ENCODE peak calls at places on chromosomes 12 and 14, in six cellular contexts. P, M, I, G, B and E are unnamed samples.

GRCh38 chr12:47124451-47124850 is 44.7 kb upstream of the AMIGO2 start:
- DNase-seq in M (peak; percentile 74), G (peak; percentile 79), I (peak; percentile 26), P (no peak), B (no peak), E (no peak)

GRCh38 chr14:61358812-61359211 is 37.4 kb downstream of the PRKCH start:
- DNase-seq in P (no peak), M (no peak), G (no peak), B (no peak), I (no peak), E (no peak)

GRCh38 chr14:87312138-87312537 is 680.8 kb downstream of the GALC start:
- DNase-seq in P (no peak), I (no peak), M (no peak), B (no peak), G (no peak), E (no peak)

GRCh38 chr14:95156153-95156764 is 1.1 kb downstream of the DICER1 start:
- DNase-seq in P (no peak), I (peak; percentile 36), M (peak; percentile 24), B (peak; percentile 24), G (peak; percentile 15), E (peak; percentile 17)

GRCh38 chr14:36655571-36655962 is 6.1 kb upstream of the PAX9 start:
- DNase-seq in G (no peak), B (no peak), I (no peak), M (no peak), P (no peak), E (no peak)

GRCh38 chr14:60845523-60845922 is 111.0 kb downstream of the MNAT1 start:
- DNase-seq in B (peak; percentile 43), I (no peak), G (no peak), P (no peak), M (no peak), E (no peak)

GRCh38 chr12:121705514-121705913 is 7.0 kb upstream of the TMEM120B start:
- DNase-seq in G (no peak), M (no peak), P (no peak), B (no peak), I (no peak), E (no peak)

GRCh38 chr12:100864366-100864765 is 69.8 kb downstream of the ANO4 start:
- DNase-seq in I (no peak), P (no peak), M (no peak), B (no peak), G (no peak), E (no peak)

GRCh38 chr12:48744251-48745008 is 27.9 kb upstream of the CCNT1 start:
- DNase-seq in G (no peak), P (no peak), B (no peak), I (peak; percentile 55), M (no peak), E (no peak)

DNA sequence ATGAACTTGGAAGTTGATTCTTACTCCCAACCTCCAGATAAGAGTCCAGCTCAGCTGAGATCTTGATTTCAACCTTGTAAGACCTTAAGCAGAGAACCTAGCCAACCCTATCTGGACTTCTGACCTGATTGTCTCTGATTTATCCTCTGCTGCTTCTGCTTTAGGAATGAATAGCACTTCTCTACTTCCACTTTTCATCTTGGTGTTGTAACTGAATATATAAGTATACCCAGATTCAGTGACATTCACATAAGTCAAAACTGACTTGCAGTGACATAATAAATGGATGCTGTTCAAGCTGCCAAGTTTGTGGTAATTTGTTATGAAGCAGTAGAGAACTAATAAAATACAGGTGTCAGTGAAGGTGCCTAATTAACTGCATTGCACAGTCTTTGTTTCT is 33.6 kb downstream of the RAD51B start:
- DNase-seq in P (no peak), I (no peak), M (no peak), G (peak; percentile 11), B (peak; percentile 5), E (no peak)
- TF ChIP-seq CTCF in P (no peak), I (no peak), M (no peak), G (no peak), B (no peak), E (no peak)

GRCh38 chr14:104214819-104215218 is 76.4 kb downstream of the KIF26A start:
- DNase-seq in G (no peak), P (no peak), I (no peak), M (no peak), B (no peak), E (no peak)

GRCh38 chr14:104214411-104214810 is 76.0 kb downstream of the KIF26A start:
- DNase-seq in P (no peak), B (no peak), I (no peak), M (no peak), G (no peak), E (no peak)

GRCh38 chr14:104215706-104216334 is 77.4 kb downstream of the KIF26A start:
- DNase-seq in B (no peak), G (no peak), I (no peak), P (no peak), M (no peak), E (no peak)

GRCh38 chr14:104217486-104218360 is 79.3 kb downstream of the KIF26A start:
- DNase-seq in I (no peak), M (no peak), G (no peak), P (no peak), B (no peak), E (no peak)

GRCh38 chr14:104216457-104216856 is 78.1 kb downstream of the KIF26A start:
- DNase-seq in M (no peak), B (no peak), I (no peak), G (no peak), P (no peak), E (no peak)
- TF ChIP-seq CTCF in M (no peak), B (no peak), I (no peak), G (no peak), P (no peak), E (no peak)

DNA sequence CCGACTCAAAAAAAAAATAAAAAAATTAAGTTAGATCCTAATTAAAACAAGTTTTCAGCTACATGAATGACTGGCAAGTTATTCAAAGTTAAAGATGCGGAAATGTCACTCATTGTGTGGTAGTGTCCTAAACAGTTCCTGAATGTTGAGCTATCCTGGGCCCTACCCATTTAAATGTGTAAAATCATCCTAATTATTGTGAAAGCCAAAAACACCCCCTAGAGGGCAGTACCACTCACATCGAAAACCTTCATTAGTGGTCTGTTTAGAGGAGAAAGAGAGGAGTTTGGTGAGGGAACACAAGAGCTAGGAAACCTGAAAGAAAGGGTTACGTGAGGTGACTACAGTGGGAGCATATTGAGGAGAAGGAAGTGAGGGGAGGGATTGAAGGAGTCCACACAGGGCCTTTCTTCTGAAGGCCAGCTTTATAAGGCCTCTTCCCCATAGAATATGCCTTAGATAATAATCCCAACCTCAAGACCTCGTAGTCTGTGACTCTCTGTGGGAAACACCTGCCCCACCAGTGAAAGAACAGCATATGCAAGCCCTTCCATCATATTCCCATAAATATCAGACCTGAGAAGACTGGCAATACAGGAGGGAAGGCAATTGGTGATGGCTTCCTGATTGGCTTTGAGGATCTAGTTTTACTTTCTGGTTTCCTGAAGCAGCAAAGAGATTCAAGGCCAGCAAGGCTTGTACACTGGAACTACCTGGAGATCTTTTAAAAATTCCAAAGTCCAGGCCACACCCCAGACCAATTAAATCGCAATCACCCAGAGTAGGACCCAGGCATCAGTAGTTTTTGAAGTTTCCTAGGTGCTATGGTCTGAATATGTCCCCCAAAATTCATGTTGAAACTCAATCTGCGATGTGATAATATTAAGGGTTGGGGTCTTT is 2.7 kb upstream of the TEP1 start:
- DNase-seq in M (peak; percentile 75), G (peak; percentile 58), P (peak; percentile 29), B (peak; percentile 79), I (peak; percentile 68), E (peak; percentile 17)
- TF ChIP-seq CTCF in M (peak; percentile 72), G (peak; percentile 80), P (peak; percentile 73), B (peak; percentile 66), I (peak; percentile 49), E (peak; percentile 49)

DNA sequence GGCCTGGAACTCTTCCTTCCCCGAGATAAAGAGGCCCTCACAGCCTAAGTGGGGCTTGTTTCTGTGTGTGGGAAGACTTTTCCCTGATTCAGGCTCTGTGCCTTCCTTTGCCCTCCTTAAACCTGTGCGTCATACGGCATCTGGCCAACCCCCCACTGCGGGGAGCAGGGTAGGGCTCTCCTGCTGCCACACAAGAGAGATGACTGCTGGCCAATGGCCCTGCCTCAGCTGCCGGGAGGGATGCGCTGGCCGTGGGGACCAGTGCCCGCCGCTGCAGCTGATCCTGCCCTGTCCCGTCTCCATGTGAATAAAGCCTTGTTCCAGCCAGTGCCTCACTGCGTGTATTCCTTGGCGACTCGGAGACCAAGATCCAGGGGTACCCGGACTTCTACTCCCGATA is 42.5 kb upstream of the BEGAIN start:
- DNase-seq in P (peak; percentile 60), I (peak; percentile 73), B (no peak), M (no peak), G (no peak), E (no peak)
- TF ChIP-seq CTCF in P (no peak), I (no peak), B (no peak), M (no peak), G (no peak), E (no peak)

GRCh38 chr14:92560106-92560865 is 46.7 kb downstream of the RIN3 start:
- DNase-seq in M (no peak), B (no peak), G (no peak), P (no peak), I (no peak), E (no peak)

GRCh38 chr14:92556863-92557543 is 43.4 kb downstream of the RIN3 start:
- DNase-seq in G (no peak), I (no peak), P (no peak), B (no peak), M (no peak), E (no peak)

GRCh38 chr14:92557544-92557912 is 43.9 kb downstream of the RIN3 start:
- DNase-seq in P (no peak), M (no peak), G (no peak), B (no peak), I (no peak), E (no peak)

GRCh38 chr14:92558319-92558718 is 44.7 kb downstream of the RIN3 start:
- DNase-seq in B (peak; percentile 54), I (no peak), M (no peak), G (no peak), P (no peak), E (no peak)

GRCh38 chr14:92559486-92559885 is 45.9 kb downstream of the RIN3 start:
- DNase-seq in M (no peak), B (no peak), P (no peak), I (no peak), G (no peak), E (no peak)
- TF ChIP-seq CTCF in M (no peak), B (no peak), P (no peak), I (no peak), G (no peak), E (no peak)

DNA sequence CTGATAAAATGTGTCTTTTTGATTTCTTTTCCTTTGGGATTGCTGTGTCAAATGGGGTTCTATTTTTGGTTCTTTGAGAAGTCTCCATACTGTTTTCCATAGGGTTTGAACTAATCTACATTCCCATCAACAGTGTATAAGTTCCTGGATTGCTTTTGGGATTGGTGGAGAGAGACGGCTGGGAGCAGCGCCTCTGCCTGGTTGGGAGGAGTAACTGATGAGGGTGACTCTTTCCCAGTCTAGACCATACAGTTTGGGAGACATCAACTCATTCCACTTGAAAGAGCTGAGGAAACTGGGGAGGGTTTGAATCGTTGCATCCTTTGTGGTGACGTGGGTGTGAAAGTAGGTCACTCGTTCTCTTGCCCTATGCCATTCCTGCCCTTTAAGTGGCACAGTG is 42.3 kb upstream of the KCNA1 start:
- DNase-seq in B (no peak), I (no peak), G (no peak), M (no peak), P (no peak), E (no peak)
- TF ChIP-seq CTCF in B (no peak), I (no peak), G (no peak), M (no peak), P (no peak), E (no peak)

GRCh38 chr12:3004655-3005565 is 45.7 kb downstream of the TEAD4 start:
- DNase-seq in I (peak; percentile 5), B (no peak), M (peak; percentile 7), G (peak; percentile 6), P (no peak), E (peak; percentile 59)
- TF ChIP-seq CTCF in I (peak; percentile 9), B (peak; percentile 40), M (peak; percentile 28), G (peak; percentile 16), P (peak; percentile 34), E (peak; percentile 26)